ENCODE peak calls at places on chromosomes 3 and 15, in six cellular contexts. W, Q, S, Z, L and F are unnamed samples.

GRCh38 chr3:39779511-39780230 is 29.7 kb upstream of the MYRIP start:
- DNase-seq in Z (no peak), Q (no peak), L (no peak), W (peak; percentile 8), S (no peak), F (no peak)

GRCh38 chr3:13141183-13141582 is 68.0 kb upstream of the IQSEC1 start:
- DNase-seq in L (no peak), W (no peak), S (no peak), Q (no peak), Z (no peak), F (no peak)

GRCh38 chr3:101936419-101937331 is 87.4 kb downstream of the NFKBIZ start:
- DNase-seq in L (no peak), W (no peak), Z (no peak), S (peak; percentile 43), Q (no peak), F (no peak)

GRCh38 chr3:138439646-138440045 is 5.2 kb downstream of the ESYT3 start:
- DNase-seq in L (no peak), S (no peak), Q (no peak), W (no peak), Z (no peak), F (no peak)

GRCh38 chr15:81373996-81374395 is at the start of gene TMC3:
- DNase-seq in L (no peak), S (no peak), Z (no peak), Q (no peak), W (no peak), F (no peak)

GRCh38 chr15:44550734-44551133 is 13.8 kb downstream of the EIF3J start:
- DNase-seq in W (no peak), Z (no peak), L (no peak), Q (no peak), S (no peak), F (no peak)

GRCh38 chr3:190108789-190109188 is 11.9 kb downstream of the P3H2 start:
- DNase-seq in L (no peak), S (no peak), W (no peak), Q (no peak), Z (no peak), F (no peak)

GRCh38 chr3:136713961-136714514 is 38.1 kb downstream of the STAG1 start:
- DNase-seq in W (no peak), S (no peak), L (no peak), Q (no peak), Z (no peak), F (no peak)

GRCh38 chr3:16693820-16694219 is 88.6 kb upstream of the DAZL start:
- DNase-seq in Q (no peak), W (no peak), L (no peak), S (no peak), Z (no peak), F (no peak)

GRCh38 chr15:64905119-64905831 is 6.4 kb upstream of the ANKDD1A start:
- DNase-seq in W (peak; percentile 98), S (peak; percentile 82), Q (peak; percentile 48), Z (peak; percentile 78), L (peak; percentile 83), F (peak; percentile 84)

GRCh38 chr15:34951993-34952392 is 17.5 kb downstream of the AQR start:
- DNase-seq in L (no peak), W (no peak), Q (no peak), Z (no peak), S (no peak), F (no peak)

GRCh38 chr3:140505256-140505655 is 172.6 kb upstream of the TRIM42 start:
- DNase-seq in W (no peak), Q (no peak), S (no peak), L (no peak), Z (no peak), F (no peak)

GRCh38 chr15:76062282-76062681 is 2.5 kb downstream of the TMEM266 start:
- DNase-seq in L (no peak), S (no peak), Q (no peak), Z (no peak), W (no peak), F (no peak)

GRCh38 chr15:29776859-29777258 is 45.4 kb downstream of the TJP1 start:
- DNase-seq in S (no peak), W (no peak), Q (no peak), L (no peak), Z (no peak), F (no peak)

GRCh38 chr3:54133196-54133595 is 10.8 kb downstream of the CACNA2D3 start:
- DNase-seq in S (no peak), Z (no peak), L (no peak), Q (no peak), W (no peak), F (no peak)

GRCh38 chr3:59235221-59236012 is 185.6 kb upstream of the CFAP20DC start:
- DNase-seq in Q (no peak), L (no peak), Z (no peak), S (peak; percentile 22), W (peak; percentile 67), F (no peak)

GRCh38 chr3:120791958-120792357 is 49.4 kb downstream of the GTF2E1 start:
- DNase-seq in Z (no peak), S (no peak), L (no peak), W (no peak), Q (no peak), F (no peak)

GRCh38 chr3:5054098-5054497 is 68.0 kb upstream of the ARL8B start:
- DNase-seq in L (no peak), S (no peak), W (no peak), Q (no peak), Z (no peak), F (no peak)

GRCh38 chr15:73366766-73367623 is 1.8 kb downstream of the HCN4 start:
- DNase-seq in Z (no peak), S (no peak), L (no peak), W (peak; percentile 25), Q (no peak), F (no peak)

GRCh38 chr3:195270350-195271115 is 426 bp downstream of the XXYLT1 start:
- DNase-seq in Z (peak; percentile 92), W (peak; percentile 90), Q (peak; percentile 68), L (peak; percentile 76), S (peak; percentile 51), F (no peak)

GRCh38 chr3:41259449-41260062 is 60.3 kb downstream of the CTNNB1 start:
- DNase-seq in S (no peak), W (no peak), Q (no peak), L (no peak), Z (no peak), F (no peak)

GRCh38 chr15:82699726-82700125 is 9.9 kb downstream of the AP3B2 start:
- DNase-seq in L (no peak), S (no peak), W (peak; percentile 17), Q (no peak), Z (no peak), F (no peak)

GRCh38 chr15:45351229-45351628 is 27.1 kb downstream of the GATM start:
- DNase-seq in W (no peak), Q (no peak), L (no peak), Z (no peak), S (no peak), F (no peak)

GRCh38 chr3:33315826-33316225 is 38.6 kb downstream of the FBXL2 start:
- DNase-seq in S (no peak), L (no peak), W (no peak), Z (no peak), Q (no peak), F (no peak)

GRCh38 chr3:152508705-152509104 is 240.0 kb downstream of the MBNL1 start:
- DNase-seq in W (peak; percentile 50), L (no peak), Q (no peak), Z (no peak), S (no peak), F (no peak)